ENCODE peak calls at places on chromosomes 12 and 14, in six cellular contexts. R is fibroblast of pulmonary artery; D is pancreas; S is DMS 273 treated with DMSO at 0.1 percent for 48 hours; W is renal cortical epithelial cell; U is stimulated activated CD8-positive, alpha-beta memory T cell treated with anti-CD3 and anti-CD28 coated beads, Interleukin-7, amount 100 ng/mL, for 1 hour. K is an unnamed sample.
A peak's percentile ranks its signal among the peaks of the same experiment; 100 is the strongest.

GRCh38 chr12:93311827-93312226 is 65.9 kb upstream of the NUDT4 start:
- DNase-seq in R (no peak), D (no peak), S (no peak), W (no peak), U (no peak), K (no peak)

GRCh38 chr12:132305991-132306884 is 23.2 kb downstream of the GALNT9 start:
- DNase-seq in R (no peak), D (no peak), S (no peak), W (no peak), U (no peak), K (no peak)

GRCh38 chr12:16349132-16349463 is 1.7 kb downstream of the MGST1 start:
- DNase-seq in R (peak; percentile 97), D (peak; percentile 66), S (no peak), W (peak; percentile 81), U (no peak), K (peak; percentile 62)

GRCh38 chr14:91059576-91060471 is 617 bp downstream of the RPS6KA5 start:
- DNase-seq in R (peak; percentile 4), D (peak; percentile 49), S (no peak), W (no peak), U (peak; percentile 23), K (peak; percentile 68)

GRCh38 chr12:3311491-3312103 is 179.4 kb upstream of the PRMT8 start:
- DNase-seq in R (no peak), D (no peak), S (no peak), W (no peak), U (no peak), K (peak; percentile 73)

GRCh38 chr14:65156568-65157366 is 54.5 kb upstream of the MAX start:
- DNase-seq in R (peak; percentile 87), D (no peak), S (no peak), W (peak; percentile 71), U (no peak), K (peak; percentile 71)

GRCh38 chr14:90544566-90544965 is 147.7 kb downstream of the CALM1 start:
- DNase-seq in R (no peak), D (no peak), S (no peak), W (no peak), U (no peak), K (no peak)

GRCh38 chr12:110245278-110245868 is 35.7 kb upstream of the ATP2A2 start:
- DNase-seq in R (no peak), D (no peak), S (no peak), W (no peak), U (peak; percentile 17), K (peak; percentile 70)

GRCh38 chr14:50545618-50546017 is 13.2 kb upstream of the MAP4K5 start:
- DNase-seq in R (no peak), D (peak; percentile 27), S (peak; percentile 80), W (no peak), U (no peak), K (no peak)

GRCh38 chr14:32449640-32450039 is 120.5 kb downstream of the AKAP6 start:
- DNase-seq in R (no peak), D (no peak), S (no peak), W (no peak), U (no peak), K (no peak)

K was measured in islet precursor cell.